ENCODE peak calls at places on chromosomes 2 and 18, in nine cellular contexts. M, A, P, X, C, L, Y, J and U are unnamed samples.

GRCh38 chr2:183665976-183666375 is 541.7 kb downstream of the NUP35 start:
- DNase-seq in M (no peak), A (no peak), P (no peak), X (no peak), C (peak; percentile 11), L (no peak), Y (no peak), J (peak; percentile 0), U (no peak)

GRCh38 chr2:205681836-205682238 is 464 bp upstream of the NRP2 start:
- DNase-seq in M (no peak), A (no peak), P (no peak), X (no peak), C (peak; percentile 56), L (peak; percentile 73), Y (peak; percentile 31), J (no peak), U (peak; percentile 61)

GRCh38 chr2:215793747-215794595 is 219.4 kb downstream of the MREG start:
- DNase-seq in M (peak; percentile 78), A (no peak), P (no peak), X (no peak), C (peak; percentile 85), L (no peak), Y (no peak), J (peak; percentile 97), U (no peak)

GRCh38 chr18:63994783-63995399 is 25.0 kb downstream of the SERPINB8 start:
- DNase-seq in M (peak; percentile 69), A (no peak), P (no peak), X (no peak), C (peak; percentile 86), L (peak; percentile 61), Y (peak; percentile 43), J (peak; percentile 40), U (peak; percentile 57)

GRCh38 chr2:213751446-213751845 is 467.2 kb downstream of the SPAG16 start:
- DNase-seq in M (no peak), A (no peak), P (no peak), X (no peak), C (no peak), L (no peak), Y (no peak), J (no peak), U (no peak)

GRCh38 chr18:73756256-73757091 is 391.2 kb downstream of the FBXO15 start:
- DNase-seq in M (no peak), A (no peak), P (no peak), X (no peak), C (no peak), L (no peak), Y (no peak), J (no peak), U (no peak)

GRCh38 chr2:42967959-42968674 is 175.7 kb upstream of the HAAO start:
- DNase-seq in M (peak; percentile 80), A (no peak), P (no peak), X (no peak), C (peak; percentile 97), L (no peak), Y (peak; percentile 63), J (peak; percentile 95), U (peak; percentile 51)

GRCh38 chr2:237698338-237698694 is 70.9 kb downstream of the LRRFIP1 start:
- DNase-seq in M (no peak), A (no peak), P (no peak), X (no peak), C (no peak), L (no peak), Y (no peak), J (no peak), U (no peak)

GRCh38 chr2:12287220-12287751 is 429.4 kb upstream of the TRIB2 start:
- DNase-seq in M (no peak), A (no peak), P (no peak), X (no peak), C (no peak), L (no peak), Y (no peak), J (no peak), U (peak; percentile 14)

GRCh38 chr2:3488768-3489448 is 30.4 kb downstream of the ADI1 start:
- DNase-seq in M (peak; percentile 59), A (peak; percentile 73), P (no peak), X (no peak), C (no peak), L (no peak), Y (peak; percentile 15), J (no peak), U (peak; percentile 43)

GRCh38 chr2:208306291-208306690 is 40.2 kb downstream of the PIKFYVE start:
- DNase-seq in M (no peak), A (no peak), P (no peak), X (no peak), C (peak; percentile 70), L (no peak), Y (no peak), J (no peak), U (no peak)

GRCh38 chr2:6896930-6897759 is 19.6 kb downstream of the RSAD2 start:
- DNase-seq in M (no peak), A (no peak), P (no peak), X (no peak), C (peak; percentile 80), L (no peak), Y (no peak), J (peak; percentile 30), U (no peak)

GRCh38 chr18:31603335-31603734 is 11.7 kb downstream of the TTR start:
- DNase-seq in M (no peak), A (no peak), P (no peak), X (no peak), C (no peak), L (no peak), Y (no peak), J (peak; percentile 51), U (no peak)

GRCh38 chr2:62794791-62795190 is 89.3 kb downstream of the EHBP1 start:
- DNase-seq in M (no peak), A (no peak), P (no peak), X (no peak), C (peak; percentile 51), L (no peak), Y (no peak), J (no peak), U (no peak)